ENCODE peak calls at places on chromosomes 5 and 9, in nine cellular contexts. L is mesenchymal stem cell, B is esophagus squamous epithelium, Z is NCI-H774, N is fibroblast of lung, O is neural crest cell, D is NCI-H748 treated with DMSO at 0.1 percent for 48 hours, M is osteocyte, E is DMS153. S is an unnamed sample.
A peak's percentile ranks its signal among the peaks of the same experiment; 100 is the strongest.

GRCh38 chr5:136522217-136522956 is 157.0 kb upstream of the TRPC7 start:
- DNase-seq in L (no peak), B (no peak), Z (no peak), N (no peak), O (no peak), D (no peak), M (no peak), E (no peak), S (no peak)

GRCh38 chr9:93657331-93658111 is 81.1 kb downstream of the PHF2 start:
- DNase-seq in L (no peak), B (no peak), Z (no peak), N (no peak), O (no peak), D (no peak), M (no peak), E (no peak), S (no peak)

GRCh38 chr5:73321757-73322452 is 126.7 kb downstream of the FOXD1 start:
- DNase-seq in L (peak; percentile 60), B (no peak), Z (no peak), N (peak; percentile 68), O (no peak), D (no peak), M (no peak), E (peak; percentile 3), S (no peak)

GRCh38 chr9:126395439-126396212 is 69.0 kb downstream of the MVB12B start:
- DNase-seq in L (peak; percentile 52), B (no peak), Z (no peak), N (peak; percentile 70), O (no peak), D (no peak), M (no peak), E (no peak), S (peak; percentile 71)

GRCh38 chr5:5350101-5350500 is 72.4 kb upstream of the ICE1 start:
- DNase-seq in L (peak; percentile 55), B (no peak), Z (no peak), N (no peak), O (no peak), D (no peak), M (no peak), E (no peak), S (no peak)

GRCh38 chr5:140295414-140295813 is 7.5 kb downstream of the PFDN1 start:
- DNase-seq in L (peak; percentile 94), B (no peak), Z (no peak), N (peak; percentile 96), O (no peak), D (no peak), M (peak; percentile 89), E (no peak), S (peak; percentile 94)

GRCh38 chr5:178381206-178381605 is 148.6 kb upstream of the PHYKPL start:
- DNase-seq in L (no peak), B (no peak), Z (no peak), N (no peak), O (no peak), D (no peak), M (no peak), E (no peak), S (no peak)

GRCh38 chr9:95131023-95131943 is 186.2 kb downstream of the FANCC start:
- DNase-seq in L (peak; percentile 74), B (no peak), Z (no peak), N (peak; percentile 74), O (peak; percentile 76), D (peak; percentile 54), M (peak; percentile 87), E (peak; percentile 9), S (peak; percentile 80)

GRCh38 chr5:137705106-137705505 is 30.8 kb downstream of the KLHL3 start:
- DNase-seq in L (no peak), B (no peak), Z (no peak), N (no peak), O (no peak), D (no peak), M (no peak), E (no peak), S (no peak)

GRCh38 chr9:16864741-16865434 is 5.6 kb downstream of the BNC2 start:
- DNase-seq in L (peak; percentile 71), B (no peak), Z (no peak), N (peak; percentile 66), O (no peak), D (no peak), M (no peak), E (no peak), S (no peak)

GRCh38 chr5:142293486-142293885 is 31.3 kb downstream of the SPRY4 start:
- DNase-seq in L (no peak), B (no peak), Z (no peak), N (no peak), O (no peak), D (no peak), M (no peak), E (no peak), S (peak; percentile 63)

GRCh38 chr9:121634329-121634784 is 17.1 kb upstream of the DAB2IP start:
- DNase-seq in L (no peak), B (no peak), Z (no peak), N (no peak), O (no peak), D (no peak), M (no peak), E (no peak), S (no peak)

GRCh38 chr5:10645146-10645545 is 81.3 kb downstream of the ANKRD33B start:
- DNase-seq in L (no peak), B (no peak), Z (no peak), N (no peak), O (no peak), D (no peak), M (no peak), E (no peak), S (peak; percentile 13)

GRCh38 chr9:16642421-16643109 is 227.9 kb downstream of the BNC2 start:
- DNase-seq in L (no peak), B (no peak), Z (no peak), N (no peak), O (no peak), D (no peak), M (no peak), E (no peak), S (no peak)

GRCh38 chr9:88980732-88981336 is 10.4 kb upstream of the S1PR3 start:
- DNase-seq in L (no peak), B (no peak), Z (no peak), N (peak; percentile 46), O (no peak), D (no peak), M (no peak), E (no peak), S (no peak)

GRCh38 chr9:37880916-37881479 is 22.9 kb downstream of the SLC25A51 start:
- DNase-seq in L (no peak), B (no peak), Z (no peak), N (no peak), O (no peak), D (no peak), M (no peak), E (no peak), S (no peak)

GRCh38 chr9:33468797-33469621 is 4.7 kb downstream of the NOL6 start:
- DNase-seq in L (no peak), B (no peak), Z (no peak), N (no peak), O (no peak), D (no peak), M (no peak), E (no peak), S (no peak)

GRCh38 chr5:2981035-2981434 is 229.6 kb upstream of the IRX2 start:
- DNase-seq in L (no peak), B (no peak), Z (no peak), N (no peak), O (no peak), D (no peak), M (peak; percentile 68), E (no peak), S (no peak)

GRCh38 chr5:41071975-41072374 is 833 bp upstream of the MROH2B start:
- DNase-seq in L (no peak), B (no peak), Z (no peak), N (peak; percentile 59), O (no peak), D (no peak), M (no peak), E (no peak), S (no peak)

GRCh38 chr9:15249042-15249818 is 57.8 kb downstream of the TTC39B start:
- DNase-seq in L (peak; percentile 87), B (no peak), Z (no peak), N (peak; percentile 65), O (no peak), D (peak; percentile 66), M (no peak), E (no peak), S (peak; percentile 77)

GRCh38 chr9:75001719-75002421 is 26.2 kb downstream of the CARNMT1 start:
- DNase-seq in L (peak; percentile 83), B (no peak), Z (peak; percentile 56), N (peak; percentile 94), O (no peak), D (peak; percentile 25), M (no peak), E (peak; percentile 49), S (peak; percentile 93)

GRCh38 chr9:115989816-115990215 is 163.8 kb upstream of the PAPPA start:
- DNase-seq in L (no peak), B (no peak), Z (no peak), N (no peak), O (no peak), D (no peak), M (no peak), E (no peak), S (no peak)

GRCh38 chr9:134987376-134987775 is 69.7 kb upstream of the FCN1 start:
- DNase-seq in L (no peak), B (no peak), Z (no peak), N (no peak), O (no peak), D (no peak), M (no peak), E (no peak), S (no peak)

GRCh38 chr5:42876375-42876844 is 64.7 kb upstream of the SELENOP start:
- DNase-seq in L (peak; percentile 58), B (no peak), Z (no peak), N (no peak), O (no peak), D (no peak), M (no peak), E (no peak), S (peak; percentile 5)

GRCh38 chr9:116945817-116946216 is 258.7 kb downstream of the TRIM32 start:
- DNase-seq in L (no peak), B (no peak), Z (no peak), N (no peak), O (no peak), D (no peak), M (no peak), E (no peak), S (no peak)

GRCh38 chr5:108380531-108381021 is 1.3 kb downstream of the FBXL17 start:
- DNase-seq in L (peak; percentile 69), B (no peak), Z (peak; percentile 44), N (peak; percentile 32), O (peak; percentile 10), D (peak; percentile 9), M (no peak), E (no peak), S (peak; percentile 47)

GRCh38 chr5:147629196-147629595 is 119.3 kb upstream of the DPYSL3 start:
- DNase-seq in L (no peak), B (no peak), Z (no peak), N (no peak), O (no peak), D (no peak), M (no peak), E (no peak), S (no peak)

GRCh38 chr9:38641985-38642864 is 21.8 kb upstream of the ANKRD18A start:
- DNase-seq in L (peak; percentile 49), B (no peak), Z (peak; percentile 9), N (peak; percentile 52), O (peak; percentile 24), D (peak; percentile 35), M (peak; percentile 85), E (peak; percentile 65), S (peak; percentile 56)

GRCh38 chr9:131397100-131397790 is 3.4 kb downstream of the PRRC2B start:
- DNase-seq in L (peak; percentile 48), B (no peak), Z (no peak), N (no peak), O (no peak), D (no peak), M (no peak), E (no peak), S (peak; percentile 47)

GRCh38 chr5:123122273-123122672 is 33.2 kb downstream of the PRDM6 start:
- DNase-seq in L (no peak), B (no peak), Z (no peak), N (no peak), O (no peak), D (no peak), M (no peak), E (no peak), S (no peak)

GRCh38 chr9:93541581-93542349 is 34.6 kb upstream of the PHF2 start:
- DNase-seq in L (no peak), B (no peak), Z (no peak), N (no peak), O (no peak), D (no peak), M (no peak), E (no peak), S (no peak)

S was measured in dermis blood vessel endothelial cell.